ENCODE peak calls at places on chromosomes 16 and 17, in four cellular contexts. A is CD4-positive, alpha-beta memory T cell; N is IMR-90; P is adrenal gland. Y is an unnamed sample. For H3K4me1, the result is how much of the 10 kb centered on the place peaks cover.

GRCh38 chr17:14840616-14841231 is 424.4 kb downstream of the PMP22 start:
- DNase-seq in A (no peak), N (peak), P (no peak), Y (no peak)

GRCh38 chr16:89170346-89171215 is 967 bp upstream of the CDH15 start:
- DNase-seq in A (peak), N (no peak), P (no peak), Y (peak)

GRCh38 chr17:16351831-16352230 is 1.4 kb downstream of the CENPV start:
- DNase-seq in A (no peak), N (peak), P (no peak), Y (no peak)

GRCh38 chr17:29125651-29126050 is 54.5 kb downstream of the MYO18A start:
- DNase-seq in A (no peak), N (no peak), P (no peak), Y (no peak)

GRCh38 chr17:36972186-36972686 is 23.5 kb downstream of the AATF start:
- DNase-seq in A (no peak), N (no peak), P (no peak), Y (no peak)

GRCh38 chr16:67528870-67529638 is 425 bp downstream of the RIPOR1 start:
- DNase-seq in A (no peak), N (peak), P (no peak), Y (no peak)

GRCh38 chr16:2963611-2964415 is at the start of gene KREMEN2:
- DNase-seq in A (peak), N (no peak), P (no peak), Y (no peak)

GRCh38 chr16:531494-532125 is 4.1 kb downstream of the CAPN15 start:
- DNase-seq in A (no peak), N (no peak), P (no peak), Y (no peak)

GRCh38 chr17:17041018-17041521 is 1.2 kb upstream of the MPRIP start:
- DNase-seq in A (no peak), N (peak), P (peak), Y (peak)

GRCh38 chr17:4764612-4765011 is 7.1 kb upstream of the TM4SF5 start:
- DNase-seq in A (no peak), N (no peak), P (no peak), Y (no peak)

GRCh38 chr17:57442914-57443571 is 186.7 kb downstream of the MSI2 start:
- DNase-seq in A (peak), N (no peak), P (peak), Y (no peak)

GRCh38 chr16:87610026-87610425 is 7.7 kb downstream of the JPH3 start:
- DNase-seq in A (no peak), N (no peak), P (no peak), Y (no peak)

GRCh38 chr17:62807812-62808575 is at the start of gene MARCHF10:
- DNase-seq in A (no peak), N (no peak), P (no peak), Y (no peak)

GRCh38 chr16:51442140-51442539 is 291.1 kb upstream of the SALL1 start:
- DNase-seq in A (no peak), N (no peak), P (no peak), Y (no peak)

GRCh38 chr16:68379472-68380347 is 68.6 kb downstream of the SMPD3 start:
- DNase-seq in A (no peak), N (no peak), P (no peak), Y (no peak)

GRCh38 chr17:28710948-28711722 is 553 bp downstream of the PROCA1 start:
- DNase-seq in A (peak), N (peak), P (peak), Y (peak)

GRCh38 chr17:53757559-53757958 is 65.2 kb upstream of the KIF2B start:
- DNase-seq in A (peak), N (no peak), P (no peak), Y (no peak)

GRCh38 chr17:40541060-40541872 is 24.0 kb downstream of the CCR7 start:
- DNase-seq in A (peak), N (no peak), P (peak), Y (peak)

GRCh38 chr16:87499189-87499486 is 6.3 kb upstream of the ZCCHC14 start:
- DNase-seq in A (no peak), N (peak), P (no peak), Y (no peak)

GRCh38 chr16:66717112-66717675 is 20.7 kb upstream of the CMTM4 start:
- DNase-seq in A (no peak), N (peak), P (peak), Y (peak)

GRCh38 chr17:82228278-82228841 is 482 bp upstream of the SLC16A3 start:
- DNase-seq in A (peak), N (no peak), P (no peak), Y (peak)

GRCh38 chr17:75645889-75646625 is 12.8 kb downstream of the SMIM5 start:
- DNase-seq in A (no peak), N (no peak), P (peak), Y (peak)

GRCh38 chr17:56536766-56537165 is 56.7 kb upstream of the NOG start:
- DNase-seq in A (no peak), N (no peak), P (no peak), Y (no peak)

GRCh38 chr17:6365187-6365943 is 69.6 kb downstream of the AIPL1 start:
- DNase-seq in A (no peak), N (peak), P (no peak), Y (no peak)

GRCh38 chr16:23466162-23466885 is 13.3 kb upstream of the COG7 start:
- DNase-seq in A (no peak), N (peak), P (no peak), Y (no peak)

GRCh38 chr17:72338847-72339790 is 218.3 kb downstream of the SOX9 start:
- DNase-seq in A (no peak), N (peak), P (peak), Y (peak)

GRCh38 chr16:56990407-56991286 is 1.3 kb downstream of the NLRC5 start:
- DNase-seq in A (no peak), N (no peak), P (no peak), Y (no peak)

GRCh38 chr16:12964466-12964865 is 63.1 kb downstream of the SHISA9 start:
- DNase-seq in A (no peak), N (no peak), P (no peak), Y (no peak)

GRCh38 chr16:10940501-10941079 is 1.7 kb downstream of the DEXI start:
- DNase-seq in A (no peak), N (peak), P (peak), Y (peak)

GRCh38 chr17:72163474-72163873 is 42.7 kb downstream of the SOX9 start:
- DNase-seq in A (no peak), N (no peak), P (no peak), Y (no peak)

GRCh38 chr17:14471052-14471451 is 170.2 kb downstream of the HS3ST3B1 start:
- DNase-seq in A (no peak), N (peak), P (no peak), Y (peak)

GRCh38 chr17:61750656-61751055 is 112.7 kb downstream of the BRIP1 start:
- DNase-seq in A (no peak), N (no peak), P (no peak), Y (no peak)

GRCh38 chr17:81206166-81206565 is 16.6 kb downstream of the CEP131 start:
- DNase-seq in A (no peak), N (no peak), P (no peak), Y (no peak)

DNA sequence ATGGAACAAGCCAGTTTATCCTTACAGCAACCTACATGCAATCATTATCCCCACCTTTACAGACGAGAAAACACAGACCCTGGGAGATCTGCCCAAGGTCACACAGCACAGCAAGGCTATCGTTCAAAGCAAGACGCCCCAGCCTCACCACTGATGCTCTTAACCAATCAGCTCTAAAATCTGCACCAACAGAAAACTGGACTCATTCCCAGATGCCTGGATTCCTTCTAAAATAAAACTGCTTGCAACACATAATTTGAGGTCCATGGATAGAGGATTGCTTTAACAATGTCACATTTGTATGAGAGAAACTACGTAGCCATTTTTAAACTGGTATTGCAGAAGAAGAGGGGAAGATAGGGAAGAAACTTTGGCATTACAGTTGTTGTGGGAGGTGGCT is 6.8 kb downstream of the COTL1 start:
- DNase-seq in A (no peak), N (peak), P (no peak), Y (no peak)
- H3K4me1 ChIP-seq in A (half or more), N (under half), P (under half), Y (under half)

GRCh38 chr17:50638572-50638850 is 3.8 kb downstream of the ABCC3 start:
- DNase-seq in A (no peak), N (peak), P (no peak), Y (no peak)
- H3K4me1 ChIP-seq in A (under half), N (under half), P (half or more), Y (under half)

DNA sequence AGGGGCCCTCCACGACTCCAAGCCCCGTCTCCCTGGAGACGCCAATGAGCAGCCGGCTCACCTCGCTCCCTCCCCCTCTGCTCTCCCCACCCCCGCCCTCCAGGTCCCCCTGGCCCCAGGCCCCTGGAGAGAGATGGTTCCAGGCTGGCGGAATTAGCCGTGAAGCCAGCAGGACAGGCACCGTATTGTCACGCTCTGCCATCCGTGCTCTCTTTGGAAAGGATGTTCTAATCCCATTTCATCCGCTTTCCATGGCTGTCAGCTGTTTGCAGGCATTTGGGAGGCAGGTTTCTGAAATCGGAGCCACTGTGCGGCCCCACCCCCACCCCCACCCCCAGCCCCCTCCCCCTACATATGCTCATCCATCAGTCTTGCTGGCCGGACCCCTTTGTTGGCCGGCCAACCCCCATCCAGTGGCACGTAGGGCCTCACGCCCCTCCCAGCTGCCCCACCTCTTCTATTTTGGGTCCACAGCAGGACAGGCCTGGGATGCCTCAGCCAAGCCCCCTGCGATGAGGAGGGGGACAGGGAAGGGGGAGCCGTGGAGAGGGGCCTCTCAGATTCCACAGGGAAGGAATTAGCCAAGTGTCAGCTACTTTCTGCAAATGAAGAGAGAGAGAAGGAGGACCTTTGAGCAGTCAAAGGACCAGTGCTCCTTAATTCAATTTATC is 30.8 kb downstream of the SDK2 start:
- DNase-seq in A (no peak), N (no peak), P (no peak), Y (no peak)
- H3K4me1 ChIP-seq in A (under half), N (under half), P (under half), Y (under half)

GRCh38 chr17:64151016-64151368 is 21.0 kb upstream of the ERN1 start:
- DNase-seq in A (no peak), N (no peak), P (peak), Y (no peak)
- H3K4me1 ChIP-seq in A (under half), N (under half), P (half or more), Y (under half)

Y was measured in small intestine.